ENCODE peak calls at places on chromosomes 4 and X, in six cellular contexts. One of them, this sample, is unnamed.

GRCh38 chr4:120228086-120228485 is 161.4 kb upstream of the MAD2L1 start:
- DNase-seq in endothelial cell: no peak
- DNase-seq in tibial nerve: no peak
- DNase-seq in nephron progenitor cell: no peak
- DNase-seq in glutamatergic neuron: no peak
- DNase-seq in fibroblast of pulmonary artery: peak; percentile 1
- DNase-seq in this sample: no peak

GRCh38 chrX:17030580-17031285 is 84.3 kb downstream of the REPS2 start:
- DNase-seq in endothelial cell: no peak
- DNase-seq in tibial nerve: peak; percentile 4
- DNase-seq in nephron progenitor cell: no peak
- DNase-seq in glutamatergic neuron: no peak
- DNase-seq in fibroblast of pulmonary artery: no peak
- DNase-seq in this sample: no peak

GRCh38 chr4:138927065-138927464 is 88.5 kb upstream of the NOCT start:
- DNase-seq in endothelial cell: no peak
- DNase-seq in tibial nerve: no peak
- DNase-seq in nephron progenitor cell: no peak
- DNase-seq in glutamatergic neuron: no peak
- DNase-seq in fibroblast of pulmonary artery: peak; percentile 53
- DNase-seq in this sample: no peak

GRCh38 chr4:112652216-112652615 is 15.3 kb downstream of the LARP7 start:
- DNase-seq in endothelial cell: no peak
- DNase-seq in tibial nerve: no peak
- DNase-seq in nephron progenitor cell: no peak
- DNase-seq in glutamatergic neuron: no peak
- DNase-seq in fibroblast of pulmonary artery: no peak
- DNase-seq in this sample: no peak

GRCh38 chrX:39905475-39905889 is 192.3 kb downstream of the BCOR start:
- DNase-seq in endothelial cell: no peak
- DNase-seq in tibial nerve: no peak
- DNase-seq in nephron progenitor cell: peak; percentile 37
- DNase-seq in glutamatergic neuron: no peak
- DNase-seq in fibroblast of pulmonary artery: peak; percentile 40
- DNase-seq in this sample: no peak

GRCh38 chr4:24001486-24001885 is 111.6 kb upstream of the PPARGC1A start:
- DNase-seq in endothelial cell: no peak
- DNase-seq in tibial nerve: no peak
- DNase-seq in nephron progenitor cell: no peak
- DNase-seq in glutamatergic neuron: no peak
- DNase-seq in fibroblast of pulmonary artery: no peak
- DNase-seq in this sample: no peak

GRCh38 chr4:35166437-35166836 is 1077.9 kb downstream of the ARAP2 start:
- DNase-seq in endothelial cell: no peak
- DNase-seq in tibial nerve: no peak
- DNase-seq in nephron progenitor cell: no peak
- DNase-seq in glutamatergic neuron: no peak
- DNase-seq in fibroblast of pulmonary artery: peak; percentile 0
- DNase-seq in this sample: no peak

GRCh38 chr4:124936427-124936826 is 223.9 kb upstream of the ANKRD50 start:
- DNase-seq in endothelial cell: no peak
- DNase-seq in tibial nerve: no peak
- DNase-seq in nephron progenitor cell: no peak
- DNase-seq in glutamatergic neuron: no peak
- DNase-seq in fibroblast of pulmonary artery: peak; percentile 80
- DNase-seq in this sample: no peak

GRCh38 chr4:162229670-162230069 is 65.9 kb upstream of the FSTL5 start:
- DNase-seq in endothelial cell: no peak
- DNase-seq in tibial nerve: no peak
- DNase-seq in nephron progenitor cell: no peak
- DNase-seq in glutamatergic neuron: no peak
- DNase-seq in fibroblast of pulmonary artery: no peak
- DNase-seq in this sample: no peak

GRCh38 chr4:3302164-3302785 is 9.5 kb downstream of the RGS12 start:
- DNase-seq in endothelial cell: no peak
- DNase-seq in tibial nerve: no peak
- DNase-seq in nephron progenitor cell: no peak
- DNase-seq in glutamatergic neuron: no peak
- DNase-seq in fibroblast of pulmonary artery: no peak
- DNase-seq in this sample: no peak

GRCh38 chr4:40718571-40718970 is 31.2 kb upstream of the NSUN7 start:
- DNase-seq in endothelial cell: no peak
- DNase-seq in tibial nerve: no peak
- DNase-seq in nephron progenitor cell: no peak
- DNase-seq in glutamatergic neuron: no peak
- DNase-seq in fibroblast of pulmonary artery: no peak
- DNase-seq in this sample: no peak

GRCh38 chr4:14928035-14928434 is 74.2 kb upstream of the CPEB2 start:
- DNase-seq in endothelial cell: no peak
- DNase-seq in tibial nerve: no peak
- DNase-seq in nephron progenitor cell: no peak
- DNase-seq in glutamatergic neuron: no peak
- DNase-seq in fibroblast of pulmonary artery: no peak
- DNase-seq in this sample: no peak

GRCh38 chr4:5489260-5489659 is 219.1 kb downstream of the EVC2 start:
- DNase-seq in endothelial cell: no peak
- DNase-seq in tibial nerve: no peak
- DNase-seq in nephron progenitor cell: no peak
- DNase-seq in glutamatergic neuron: no peak
- DNase-seq in fibroblast of pulmonary artery: no peak
- DNase-seq in this sample: no peak

GRCh38 chr4:39786838-39787237 is 88.9 kb downstream of the UBE2K start:
- DNase-seq in endothelial cell: no peak
- DNase-seq in tibial nerve: no peak
- DNase-seq in nephron progenitor cell: no peak
- DNase-seq in glutamatergic neuron: no peak
- DNase-seq in fibroblast of pulmonary artery: no peak
- DNase-seq in this sample: no peak

GRCh38 chrX:114582698-114583395 is 1.0 kb upstream of the HTR2C start:
- DNase-seq in endothelial cell: no peak
- DNase-seq in tibial nerve: no peak
- DNase-seq in nephron progenitor cell: peak; percentile 26
- DNase-seq in glutamatergic neuron: peak; percentile 17
- DNase-seq in fibroblast of pulmonary artery: no peak
- DNase-seq in this sample: no peak

GRCh38 chr4:38170800-38171199 is 210.6 kb downstream of the PTTG2 start:
- DNase-seq in endothelial cell: no peak
- DNase-seq in tibial nerve: no peak
- DNase-seq in nephron progenitor cell: no peak
- DNase-seq in glutamatergic neuron: no peak
- DNase-seq in fibroblast of pulmonary artery: no peak
- DNase-seq in this sample: no peak

GRCh38 chr4:96677499-96677898 is 837.6 kb downstream of the PDHA2 start:
- DNase-seq in endothelial cell: no peak
- DNase-seq in tibial nerve: no peak
- DNase-seq in nephron progenitor cell: no peak
- DNase-seq in glutamatergic neuron: no peak
- DNase-seq in fibroblast of pulmonary artery: peak; percentile 61
- DNase-seq in this sample: no peak

GRCh38 chr4:71261633-71262121 is 77.1 kb upstream of the SLC4A4 start:
- DNase-seq in endothelial cell: no peak
- DNase-seq in tibial nerve: no peak
- DNase-seq in nephron progenitor cell: no peak
- DNase-seq in glutamatergic neuron: no peak
- DNase-seq in fibroblast of pulmonary artery: no peak
- DNase-seq in this sample: no peak

GRCh38 chr4:186658657-186659056 is 65.0 kb downstream of the FAT1 start:
- DNase-seq in endothelial cell: no peak
- DNase-seq in tibial nerve: no peak
- DNase-seq in nephron progenitor cell: no peak
- DNase-seq in glutamatergic neuron: no peak
- DNase-seq in fibroblast of pulmonary artery: no peak
- DNase-seq in this sample: no peak

GRCh38 chr4:123350191-123350544 is 46.4 kb upstream of the SPRY1 start:
- DNase-seq in endothelial cell: peak; percentile 8
- DNase-seq in tibial nerve: no peak
- DNase-seq in nephron progenitor cell: no peak
- DNase-seq in glutamatergic neuron: no peak
- DNase-seq in fibroblast of pulmonary artery: peak; percentile 51
- DNase-seq in this sample: no peak

GRCh38 chr4:8440491-8441311 is at the start of the genes ACOX3 and TRMT44:
- DNase-seq in endothelial cell: peak; percentile 99
- DNase-seq in tibial nerve: peak; percentile 97
- DNase-seq in nephron progenitor cell: peak; percentile 95
- DNase-seq in glutamatergic neuron: peak; percentile 96
- DNase-seq in fibroblast of pulmonary artery: peak; percentile 94
- DNase-seq in this sample: peak; percentile 99

DNA sequence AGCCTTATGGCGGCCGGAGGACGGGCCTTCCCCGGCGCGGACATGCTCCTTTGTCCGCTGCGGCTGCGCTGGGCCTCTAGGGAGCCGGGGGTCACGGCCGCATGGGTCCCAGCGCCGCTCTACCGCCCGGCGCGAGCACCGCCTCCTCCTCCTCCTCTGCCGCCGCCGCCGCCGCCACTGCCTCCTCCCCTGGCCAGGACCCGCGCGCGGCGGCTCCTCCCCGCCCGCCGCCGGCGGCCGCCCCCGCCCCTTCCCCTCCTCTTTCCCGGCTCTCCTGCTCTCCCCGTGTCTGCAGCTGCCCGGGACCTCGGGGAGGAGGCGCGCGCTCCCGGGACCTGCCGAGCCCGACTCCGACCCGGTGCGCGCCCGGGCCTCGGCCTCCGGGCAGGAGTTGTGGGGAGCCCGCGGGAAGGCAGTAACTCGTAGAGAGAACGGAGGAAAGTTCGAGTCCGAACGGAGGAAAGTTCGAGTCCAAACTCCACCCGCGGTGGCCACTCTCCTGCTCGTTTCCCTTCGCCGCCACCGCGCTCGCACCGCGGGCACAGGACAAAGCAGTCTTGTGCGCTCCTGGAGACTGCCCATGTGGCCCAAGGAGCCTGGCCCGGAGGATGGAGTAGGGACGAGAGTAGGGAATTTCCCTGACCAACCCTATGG is at the start of gene ADGRA3:
- DNase-seq in endothelial cell: peak; percentile 76
- DNase-seq in tibial nerve: peak; percentile 40
- DNase-seq in nephron progenitor cell: peak; percentile 87
- DNase-seq in glutamatergic neuron: peak; percentile 87
- DNase-seq in fibroblast of pulmonary artery: peak; percentile 59
- DNase-seq in this sample: peak; percentile 78
- TF ChIP-seq CTCF in endothelial cell: no peak
- TF ChIP-seq CTCF in tibial nerve: no peak
- TF ChIP-seq CTCF in nephron progenitor cell: no peak
- TF ChIP-seq CTCF in glutamatergic neuron: no peak
- TF ChIP-seq CTCF in fibroblast of pulmonary artery: no peak
- TF ChIP-seq CTCF in this sample: no peak

GRCh38 chrX:107777536-107777832 is at the start of gene NCBP2L:
- DNase-seq in endothelial cell: no peak
- DNase-seq in tibial nerve: no peak
- DNase-seq in nephron progenitor cell: no peak
- DNase-seq in glutamatergic neuron: no peak
- DNase-seq in fibroblast of pulmonary artery: no peak
- DNase-seq in this sample: no peak
- TF ChIP-seq CTCF in endothelial cell: no peak
- TF ChIP-seq CTCF in tibial nerve: no peak
- TF ChIP-seq CTCF in nephron progenitor cell: no peak
- TF ChIP-seq CTCF in glutamatergic neuron: no peak
- TF ChIP-seq CTCF in fibroblast of pulmonary artery: no peak
- TF ChIP-seq CTCF in this sample: peak; percentile 25

GRCh38 chr4:83353516-83353915 is 18.9 kb upstream of the HPSE start:
- DNase-seq in endothelial cell: no peak
- DNase-seq in tibial nerve: no peak
- DNase-seq in nephron progenitor cell: no peak
- DNase-seq in glutamatergic neuron: no peak
- DNase-seq in fibroblast of pulmonary artery: no peak
- DNase-seq in this sample: no peak
- TF ChIP-seq CTCF in endothelial cell: no peak
- TF ChIP-seq CTCF in tibial nerve: no peak
- TF ChIP-seq CTCF in nephron progenitor cell: no peak
- TF ChIP-seq CTCF in glutamatergic neuron: no peak
- TF ChIP-seq CTCF in fibroblast of pulmonary artery: no peak
- TF ChIP-seq CTCF in this sample: no peak

GRCh38 chr4:75514131-75514948 is at the start of the genes RCHY1 and THAP6:
- DNase-seq in endothelial cell: peak; percentile 90
- DNase-seq in tibial nerve: peak; percentile 94
- DNase-seq in nephron progenitor cell: peak; percentile 93
- DNase-seq in glutamatergic neuron: peak; percentile 94
- DNase-seq in fibroblast of pulmonary artery: peak; percentile 96
- DNase-seq in this sample: peak; percentile 87
- TF ChIP-seq CTCF in endothelial cell: no peak
- TF ChIP-seq CTCF in tibial nerve: no peak
- TF ChIP-seq CTCF in nephron progenitor cell: no peak
- TF ChIP-seq CTCF in glutamatergic neuron: no peak
- TF ChIP-seq CTCF in fibroblast of pulmonary artery: no peak
- TF ChIP-seq CTCF in this sample: no peak

GRCh38 chr4:85222561-85222960 is 252.4 kb upstream of the ARHGAP24 start:
- DNase-seq in endothelial cell: no peak
- DNase-seq in tibial nerve: no peak
- DNase-seq in nephron progenitor cell: no peak
- DNase-seq in glutamatergic neuron: no peak
- DNase-seq in fibroblast of pulmonary artery: no peak
- DNase-seq in this sample: no peak

GRCh38 chr4:85233516-85233915 is 241.4 kb upstream of the ARHGAP24 start:
- DNase-seq in endothelial cell: no peak
- DNase-seq in tibial nerve: no peak
- DNase-seq in nephron progenitor cell: no peak
- DNase-seq in glutamatergic neuron: no peak
- DNase-seq in fibroblast of pulmonary artery: no peak
- DNase-seq in this sample: no peak

DNA sequence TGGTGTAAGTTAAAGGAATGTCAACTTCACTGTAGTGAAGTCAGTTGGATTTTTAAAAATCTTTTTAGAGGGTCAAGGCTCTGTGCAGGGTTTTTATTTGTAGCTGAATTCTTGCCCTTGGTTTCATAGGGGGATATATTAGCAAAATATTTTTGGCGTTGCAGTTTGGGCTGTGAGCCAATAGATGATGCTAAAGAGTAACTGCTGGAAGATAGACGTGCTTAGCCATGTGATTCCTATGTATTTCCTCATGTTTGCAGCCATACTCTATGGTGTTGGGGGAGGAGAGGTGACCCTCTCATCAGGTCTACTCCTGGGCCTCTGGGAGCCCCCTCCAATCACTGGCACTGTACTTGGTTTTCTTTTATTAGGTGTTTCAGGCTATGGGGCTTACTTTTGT is 246.7 kb upstream of the ARHGAP24 start:
- DNase-seq in endothelial cell: no peak
- DNase-seq in tibial nerve: no peak
- DNase-seq in nephron progenitor cell: no peak
- DNase-seq in glutamatergic neuron: no peak
- DNase-seq in fibroblast of pulmonary artery: no peak
- DNase-seq in this sample: no peak
- TF ChIP-seq CTCF in endothelial cell: no peak
- TF ChIP-seq CTCF in tibial nerve: no peak
- TF ChIP-seq CTCF in nephron progenitor cell: no peak
- TF ChIP-seq CTCF in glutamatergic neuron: no peak
- TF ChIP-seq CTCF in fibroblast of pulmonary artery: no peak
- TF ChIP-seq CTCF in this sample: no peak

DNA sequence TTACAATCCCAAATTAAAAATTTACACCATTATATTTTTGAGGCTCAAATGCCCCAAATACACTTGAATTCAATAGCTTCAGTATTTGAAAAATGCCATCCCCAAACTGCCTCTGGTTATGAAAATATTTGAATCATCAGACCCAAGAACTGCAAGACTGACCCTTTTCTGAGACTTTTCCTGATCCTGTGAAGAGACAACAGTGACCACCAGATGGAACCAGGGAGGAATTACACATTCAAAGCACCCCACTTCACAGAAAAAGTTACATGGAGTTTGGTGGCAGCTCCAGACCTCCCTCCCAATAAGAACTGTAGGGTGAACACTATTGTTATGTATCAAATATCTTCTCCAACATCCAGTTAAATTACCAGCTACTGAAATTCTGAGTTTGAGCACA is 44.0 kb upstream of the SCD5 start:
- DNase-seq in endothelial cell: no peak
- DNase-seq in tibial nerve: no peak
- DNase-seq in nephron progenitor cell: no peak
- DNase-seq in glutamatergic neuron: no peak
- DNase-seq in fibroblast of pulmonary artery: peak; percentile 45
- DNase-seq in this sample: no peak
- TF ChIP-seq CTCF in endothelial cell: no peak
- TF ChIP-seq CTCF in tibial nerve: no peak
- TF ChIP-seq CTCF in nephron progenitor cell: peak; percentile 10
- TF ChIP-seq CTCF in glutamatergic neuron: no peak
- TF ChIP-seq CTCF in fibroblast of pulmonary artery: peak; percentile 58
- TF ChIP-seq CTCF in this sample: no peak